ENCODE peak calls at places on chromosomes 12 and 14, in nine cellular contexts. O is gastrocnemius medialis, R is testis, M is sigmoid colon, P is stomach, E is heart left ventricle, W is right lobe of liver, Q is body of pancreas, I is HCT116. V is an unnamed sample.

GRCh38 chr14:70666364-70666691 is 24.6 kb downstream of the TTC9 start:
- DNase-seq in O (no peak), R (no peak), M (no peak), P (no peak), E (no peak), W (no peak), Q (no peak), I (no peak), V (no peak)

GRCh38 chr12:1881301-1881700 is 37.2 kb downstream of the CACNA2D4 start:
- DNase-seq in O (no peak), R (no peak), M (no peak), P (no peak), E (no peak), W (no peak), Q (no peak), I (no peak), V (no peak)

GRCh38 chr12:109309441-109310246 is 560 bp upstream of the FOXN4 start:
- DNase-seq in O (no peak), R (peak; percentile 46), M (no peak), P (no peak), E (no peak), W (no peak), Q (no peak), I (no peak), V (no peak)

GRCh38 chr12:105928436-105928835 is 210.3 kb downstream of the NUAK1 start:
- DNase-seq in O (no peak), R (no peak), M (no peak), P (peak; percentile 45), E (no peak), W (no peak), Q (peak; percentile 53), I (no peak), V (no peak)

GRCh38 chr12:92553389-92553788 is 149.4 kb upstream of the PLEKHG7 start:
- DNase-seq in O (no peak), R (peak; percentile 46), M (peak; percentile 71), P (peak; percentile 42), E (peak; percentile 73), W (peak; percentile 84), Q (peak; percentile 72), I (no peak), V (peak; percentile 55)

GRCh38 chr12:64916431-64916830 is 92.0 kb downstream of the TBC1D30 start:
- DNase-seq in O (no peak), R (no peak), M (no peak), P (no peak), E (no peak), W (no peak), Q (no peak), I (no peak), V (no peak)

GRCh38 chr14:54011001-54011400 is 54.4 kb upstream of the BMP4 start:
- DNase-seq in O (no peak), R (no peak), M (no peak), P (no peak), E (no peak), W (no peak), Q (no peak), I (no peak), V (no peak)

GRCh38 chr12:24767016-24767415 is 181.9 kb downstream of the BCAT1 start:
- DNase-seq in O (no peak), R (no peak), M (no peak), P (no peak), E (no peak), W (no peak), Q (no peak), I (no peak), V (no peak)

GRCh38 chr12:71440393-71441349 is 1.1 kb downstream of the LGR5 start:
- DNase-seq in O (no peak), R (no peak), M (no peak), P (peak; percentile 62), E (no peak), W (peak; percentile 47), Q (peak; percentile 7), I (no peak), V (no peak)

GRCh38 chr12:38555620-38556596 is 239.3 kb downstream of the ALG10B start:
- DNase-seq in O (no peak), R (no peak), M (no peak), P (no peak), E (no peak), W (no peak), Q (no peak), I (no peak), V (no peak)

GRCh38 chr14:77023001-77023996 is 5.2 kb downstream of the IRF2BPL start:
- DNase-seq in O (no peak), R (peak; percentile 53), M (peak; percentile 76), P (peak; percentile 76), E (no peak), W (peak; percentile 82), Q (peak; percentile 91), I (no peak), V (peak; percentile 45)

DNA sequence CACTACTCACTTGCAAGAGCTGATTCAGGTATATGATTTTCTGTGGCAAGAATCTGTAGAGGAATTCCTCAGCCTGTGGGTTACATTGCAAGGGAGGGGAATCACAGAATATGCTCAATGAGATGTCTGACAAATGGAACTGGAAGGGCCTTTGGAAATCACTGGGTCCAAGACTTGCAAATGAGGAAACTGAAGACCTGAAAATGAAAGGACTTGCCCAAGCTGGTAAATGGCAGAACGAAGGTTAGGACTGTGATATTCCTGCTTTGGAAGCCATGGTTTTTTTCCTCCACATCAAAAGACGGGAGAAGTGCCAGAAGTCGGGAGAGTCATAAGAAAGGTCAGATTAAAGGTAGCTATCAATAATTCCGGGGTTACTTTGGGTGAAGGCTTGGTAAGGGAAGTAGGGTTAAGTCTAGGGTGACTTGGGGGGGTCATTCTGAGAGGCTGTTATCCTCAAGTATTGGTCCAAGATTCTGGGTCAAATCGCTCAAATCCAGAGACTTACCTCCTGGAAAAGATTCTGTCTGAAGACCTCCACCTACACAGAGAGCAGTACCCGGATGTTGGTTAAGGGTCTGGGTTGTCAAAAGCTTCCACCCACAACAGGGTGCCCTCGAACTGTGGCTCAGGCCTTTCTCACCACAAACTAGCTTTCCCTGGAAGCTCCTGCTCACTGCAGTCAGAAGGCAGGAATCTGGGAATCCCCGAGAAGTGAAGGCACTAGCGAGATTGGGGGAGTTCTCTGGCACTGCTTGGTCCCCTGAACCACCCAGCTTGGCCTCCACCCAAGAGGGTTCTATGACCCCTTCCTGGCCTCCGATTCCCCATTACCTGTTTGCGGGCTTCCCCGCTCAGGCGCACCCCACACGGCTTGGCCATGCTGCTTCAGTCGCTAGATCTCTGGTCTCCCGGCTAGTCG is at the start of gene PSME2:
- DNase-seq in O (no peak), R (no peak), M (no peak), P (no peak), E (no peak), W (no peak), Q (no peak), I (no peak), V (no peak)
- TF ChIP-seq POLR2A in O (peak; percentile 21), R (no peak), M (peak; percentile 26), P (no peak), E (no peak), W (peak; percentile 22), Q (peak; percentile 26), I (peak; percentile 48), V (no peak)

GRCh38 chr12:51065530-51065929 is 17.4 kb downstream of the LETMD1 start:
- DNase-seq in O (no peak), R (no peak), M (no peak), P (no peak), E (no peak), W (no peak), Q (peak; percentile 68), I (no peak), V (no peak)

GRCh38 chr12:51070004-51070403 is 13.4 kb downstream of the CSRNP2 start:
- DNase-seq in O (peak; percentile 61), R (no peak), M (no peak), P (no peak), E (no peak), W (no peak), Q (peak; percentile 32), I (no peak), V (no peak)

GRCh38 chr12:51071663-51072062 is 11.7 kb downstream of the CSRNP2 start:
- DNase-seq in O (no peak), R (no peak), M (no peak), P (no peak), E (no peak), W (no peak), Q (peak; percentile 61), I (no peak), V (no peak)

GRCh38 chr12:51067229-51067628 is 16.2 kb downstream of the CSRNP2 start:
- DNase-seq in O (no peak), R (no peak), M (no peak), P (no peak), E (no peak), W (no peak), Q (no peak), I (no peak), V (no peak)

DNA sequence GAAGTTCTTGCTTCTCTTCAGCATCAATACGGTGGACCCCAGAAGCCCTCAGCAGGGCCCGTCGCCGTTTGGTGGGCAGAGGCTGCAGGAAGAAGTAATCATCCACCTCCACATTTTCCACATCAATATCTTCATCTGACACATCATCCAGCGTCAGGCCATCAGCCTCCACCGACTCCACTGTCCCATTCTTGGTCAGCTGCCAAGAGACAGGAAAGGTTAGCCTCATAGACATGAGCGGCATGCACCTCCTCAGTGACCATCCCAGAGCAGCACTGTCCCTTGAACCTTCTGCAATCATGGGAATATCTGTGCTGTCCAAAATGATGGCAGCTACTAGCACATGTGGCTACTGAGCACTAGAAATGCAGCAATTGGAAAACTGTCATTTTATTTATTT is 15.6 kb downstream of the CSRNP2 start:
- DNase-seq in O (no peak), R (no peak), M (no peak), P (no peak), E (no peak), W (no peak), Q (no peak), I (no peak), V (no peak)
- H3K36me3 ChIP-seq in O (peaks cover 68% of the 10 kb centered on the region), R (no peaks in the 10 kb centered on the region), M (peaks cover 98% of the 10 kb centered on the region), P (peaks cover 100% of the 10 kb centered on the region), E (peaks cover 99% of the 10 kb centered on the region), W (no peaks in the 10 kb centered on the region), Q (peaks cover 6% of the 10 kb centered on the region), I (peaks cover 7% of the 10 kb centered on the region), V (no peaks in the 10 kb centered on the region)

DNA sequence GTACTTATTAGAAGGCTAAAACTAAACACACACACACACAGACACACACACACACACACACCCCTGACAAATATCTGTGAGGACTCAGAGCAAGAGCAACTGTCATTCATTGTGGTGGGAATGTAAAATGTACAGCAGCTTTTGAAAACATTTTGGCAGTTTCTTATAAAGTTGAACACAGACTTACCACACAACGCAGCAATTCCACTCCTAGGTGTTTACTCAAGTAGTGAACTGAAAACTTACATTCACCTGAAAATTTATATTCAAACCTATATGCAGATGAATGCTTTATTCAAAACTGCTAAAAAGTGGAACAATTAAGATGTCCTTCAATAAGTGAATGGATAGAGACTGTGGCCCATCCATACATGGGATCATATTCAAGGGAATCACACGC is 18.6 kb downstream of the ZNF605 start:
- DNase-seq in O (no peak), R (no peak), M (no peak), P (no peak), E (no peak), W (no peak), Q (no peak), I (no peak), V (no peak)
- H3K9me3 ChIP-seq in O (peaks cover 8% of the 10 kb centered on the region), R (no peaks in the 10 kb centered on the region), M (no peaks in the 10 kb centered on the region), P (peaks cover 97% of the 10 kb centered on the region), E (peaks cover 34% of the 10 kb centered on the region), W (no peaks in the 10 kb centered on the region), Q (no peaks in the 10 kb centered on the region), I (peaks cover 4% of the 10 kb centered on the region), V (peaks cover 57% of the 10 kb centered on the region)

DNA sequence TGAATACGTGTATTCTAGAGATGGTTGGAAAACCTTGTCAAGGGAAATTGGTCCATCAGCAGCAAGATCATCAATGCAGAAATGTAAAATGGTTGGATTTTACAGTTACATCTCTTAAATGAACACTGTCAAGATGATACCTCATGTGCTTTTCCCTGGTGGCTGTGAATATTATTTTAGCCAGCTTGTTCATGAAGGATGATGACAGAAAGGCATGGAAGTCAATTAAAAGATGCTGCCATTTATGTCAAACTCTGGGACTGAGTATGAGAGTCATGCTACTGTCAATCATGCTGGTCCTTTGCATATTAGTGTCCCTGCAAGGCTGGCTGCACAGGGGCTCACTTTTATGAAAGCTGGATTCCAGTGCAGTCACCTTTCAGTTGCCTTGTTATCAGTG is 10.3 kb upstream of the RERG start:
- DNase-seq in O (no peak), R (no peak), M (no peak), P (no peak), E (no peak), W (no peak), Q (no peak), I (no peak), V (no peak)
- TF ChIP-seq POLR2A in O (no peak), R (no peak), M (no peak), P (no peak), E (no peak), W (no peak), Q (no peak), I (no peak), V (no peak)

V was measured in adrenal gland.